ENCODE peak calls at places on chromosomes 4 and X, in six cellular contexts. Z is neural progenitor cell, X is keratinocyte, Q is GM23338, W is hepatocyte, E is Karpas-422. C is an unnamed sample. For H3K4me1, the result is how much of the 10 kb centered on the place peaks cover.

GRCh38 chr4:73776363-73776762 is 36.0 kb downstream of the CXCL8 start:
- DNase-seq in Z (no peak), Q (no peak), W (peak), E (no peak), X (no peak), C (peak)

GRCh38 chr4:114057746-114058145 is 78.3 kb upstream of the ARSJ start:
- DNase-seq in E (no peak), X (no peak), Z (no peak), Q (no peak), W (peak), C (no peak)

GRCh38 chrX:19670321-19670750 is 155.0 kb upstream of the MAP3K15 start:
- DNase-seq in Z (no peak), W (peak), Q (no peak), X (no peak), E (no peak), C (peak)

GRCh38 chrX:14886252-14886651 is 13.0 kb downstream of the MOSPD2 start:
- DNase-seq in E (no peak), Q (no peak), Z (no peak), W (peak), X (no peak), C (no peak)

GRCh38 chrX:17412692-17413091 is 37.7 kb downstream of the NHS start:
- DNase-seq in Q (no peak), E (no peak), X (peak), Z (no peak), W (no peak), C (peak)

GRCh38 chrX:65677954-65678469 is 10.6 kb downstream of the MSN start:
- DNase-seq in Q (no peak), E (no peak), X (no peak), W (peak), Z (no peak), C (no peak)

GRCh38 chr4:84451546-84451945 is 47.5 kb downstream of the NKX6-1 start:
- DNase-seq in W (peak), Q (peak), E (peak), Z (peak), X (no peak), C (no peak)

GRCh38 chr4:48258845-48259397 is 10.7 kb downstream of the TEC start:
- DNase-seq in Q (no peak), E (no peak), X (no peak), Z (no peak), W (no peak), C (no peak)

GRCh38 chr4:7340553-7341433 is 93.9 kb downstream of the PSAPL1 start:
- DNase-seq in X (no peak), Z (no peak), Q (no peak), W (no peak), E (no peak), C (no peak)

GRCh38 chr4:166043801-166044200 is 170.8 kb downstream of the TLL1 start:
- DNase-seq in Q (no peak), W (no peak), Z (no peak), E (no peak), X (no peak), C (no peak)

GRCh38 chr4:18366762-18367358 is 345.3 kb upstream of the LCORL start:
- DNase-seq in W (peak), E (peak), Q (peak), X (no peak), Z (peak), C (peak)

GRCh38 chrX:21741869-21742701 is 15.8 kb downstream of the SMPX start:
- DNase-seq in X (no peak), Z (no peak), E (no peak), W (no peak), Q (no peak), C (no peak)

GRCh38 chr4:129138762-129139496 is 43.0 kb downstream of the C4orf33 start:
- DNase-seq in Q (no peak), E (no peak), Z (no peak), W (peak), X (no peak), C (peak)

GRCh38 chr4:8545439-8545765 is 34.8 kb upstream of the GPR78 start:
- DNase-seq in W (no peak), X (no peak), E (no peak), Z (no peak), Q (no peak), C (no peak)

GRCh38 chr4:83552085-83552484 is 16.2 kb downstream of the GPAT3 start:
- DNase-seq in W (no peak), E (no peak), X (peak), Q (no peak), Z (no peak), C (no peak)

GRCh38 chrX:41332408-41332987 is 1.5 kb upstream of the DDX3X start:
- DNase-seq in X (no peak), E (peak), Q (peak), W (peak), Z (no peak), C (peak)

GRCh38 chr4:165921546-165921945 is 48.5 kb downstream of the TLL1 start:
- DNase-seq in X (no peak), Q (no peak), Z (no peak), E (no peak), W (no peak), C (no peak)

GRCh38 chrX:16643160-16643559 is 6.8 kb upstream of the S100G start:
- DNase-seq in W (no peak), E (no peak), Z (no peak), Q (peak), X (peak), C (peak)

GRCh38 chrX:34654939-34655338 is 2.1 kb downstream of the TMEM47 start:
- DNase-seq in X (no peak), W (no peak), E (no peak), Z (peak), Q (peak), C (no peak)

GRCh38 chr4:176788248-176788647 is 4.5 kb downstream of the VEGFC start:
- DNase-seq in X (no peak), Q (no peak), Z (peak), E (no peak), W (no peak), C (no peak)

GRCh38 chr4:24753519-24753918 is 41.9 kb upstream of the SOD3 start:
- DNase-seq in E (no peak), W (no peak), Q (no peak), Z (no peak), X (peak), C (peak)

GRCh38 chr4:24748758-24749350 is 46.5 kb upstream of the SOD3 start:
- DNase-seq in Z (no peak), Q (no peak), W (no peak), X (no peak), E (no peak), C (peak)

GRCh38 chr4:24750106-24750505 is 45.3 kb upstream of the SOD3 start:
- DNase-seq in Z (no peak), Q (no peak), E (no peak), W (no peak), X (no peak), C (no peak)

GRCh38 chr4:24754586-24754985 is 40.8 kb upstream of the SOD3 start:
- DNase-seq in E (no peak), Z (no peak), W (no peak), X (no peak), Q (no peak), C (no peak)

GRCh38 chr4:24752140-24752539 is 43.2 kb upstream of the SOD3 start:
- DNase-seq in X (no peak), W (no peak), Q (no peak), Z (no peak), E (no peak), C (no peak)
- H3K4me1 ChIP-seq in X (under half), W (under half), Q (under half), Z (under half), E (under half), C (under half)

DNA sequence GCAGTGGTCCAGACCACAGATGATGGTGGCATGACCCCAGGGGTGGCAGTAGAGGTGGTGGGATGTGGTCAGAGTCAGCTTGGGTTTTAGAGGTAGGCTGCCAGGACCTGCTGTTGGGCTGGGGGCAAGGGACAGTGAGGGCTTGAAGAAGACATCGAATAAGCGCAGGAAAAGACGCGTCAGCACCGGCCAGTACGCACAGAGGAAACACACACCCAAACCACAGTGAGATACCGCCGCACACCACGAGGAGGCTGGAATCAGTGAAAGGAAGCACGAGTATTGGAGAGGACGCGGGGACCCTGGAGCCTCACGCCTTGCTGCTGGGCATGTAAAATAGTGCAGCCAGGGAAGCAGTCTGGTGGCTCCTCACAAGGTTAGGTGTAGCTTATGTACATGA is 13.5 kb downstream of the PDZD4 start:
- DNase-seq in X (no peak), E (no peak), W (no peak), Q (no peak), Z (no peak), C (no peak)
- H2AFZ ChIP-seq in X (no peak), E (no peak), W (no peak), Q (no peak), Z (no peak), C (no peak)

GRCh38 chr4:40200881-40201797 is 4.3 kb downstream of the RHOH start:
- DNase-seq in Q (no peak), W (no peak), E (peak), X (no peak), Z (no peak), C (no peak)
- H3K4me1 ChIP-seq in Q (under half), W (under half), E (half or more), X (under half), Z (half or more), C (under half)

GRCh38 chr4:149176019-149176418 is 639.6 kb downstream of the IQCM start:
- DNase-seq in E (no peak), Z (peak), X (no peak), Q (peak), W (peak), C (no peak)
- H2AFZ ChIP-seq in E (no peak), Z (peak), X (no peak), Q (peak), W (no peak), C (no peak)

DNA sequence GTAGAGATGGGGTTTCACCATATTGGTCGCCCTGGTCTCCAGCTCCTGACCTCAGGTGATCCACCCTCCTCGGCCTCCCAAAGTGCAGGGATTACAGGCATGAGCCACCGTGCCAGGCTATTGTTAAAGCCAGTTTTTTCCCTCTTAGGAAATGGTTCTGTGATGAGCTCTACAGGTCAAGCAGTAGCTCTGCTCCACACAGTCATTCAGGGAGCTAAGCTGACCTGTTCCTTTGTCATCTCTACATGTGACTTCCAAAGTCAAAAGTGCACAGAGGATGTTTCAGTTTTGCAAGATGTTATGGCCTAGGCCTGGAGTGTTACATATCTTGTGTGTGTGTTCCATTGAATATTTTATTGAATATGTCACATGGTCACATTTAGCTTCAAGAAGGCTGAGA is 11.4 kb downstream of the MCUB start:
- DNase-seq in Z (no peak), Q (no peak), X (no peak), W (no peak), E (no peak), C (no peak)
- H3K4me1 ChIP-seq in Z (under half), Q (under half), X (under half), W (under half), E (under half), C (under half)

DNA sequence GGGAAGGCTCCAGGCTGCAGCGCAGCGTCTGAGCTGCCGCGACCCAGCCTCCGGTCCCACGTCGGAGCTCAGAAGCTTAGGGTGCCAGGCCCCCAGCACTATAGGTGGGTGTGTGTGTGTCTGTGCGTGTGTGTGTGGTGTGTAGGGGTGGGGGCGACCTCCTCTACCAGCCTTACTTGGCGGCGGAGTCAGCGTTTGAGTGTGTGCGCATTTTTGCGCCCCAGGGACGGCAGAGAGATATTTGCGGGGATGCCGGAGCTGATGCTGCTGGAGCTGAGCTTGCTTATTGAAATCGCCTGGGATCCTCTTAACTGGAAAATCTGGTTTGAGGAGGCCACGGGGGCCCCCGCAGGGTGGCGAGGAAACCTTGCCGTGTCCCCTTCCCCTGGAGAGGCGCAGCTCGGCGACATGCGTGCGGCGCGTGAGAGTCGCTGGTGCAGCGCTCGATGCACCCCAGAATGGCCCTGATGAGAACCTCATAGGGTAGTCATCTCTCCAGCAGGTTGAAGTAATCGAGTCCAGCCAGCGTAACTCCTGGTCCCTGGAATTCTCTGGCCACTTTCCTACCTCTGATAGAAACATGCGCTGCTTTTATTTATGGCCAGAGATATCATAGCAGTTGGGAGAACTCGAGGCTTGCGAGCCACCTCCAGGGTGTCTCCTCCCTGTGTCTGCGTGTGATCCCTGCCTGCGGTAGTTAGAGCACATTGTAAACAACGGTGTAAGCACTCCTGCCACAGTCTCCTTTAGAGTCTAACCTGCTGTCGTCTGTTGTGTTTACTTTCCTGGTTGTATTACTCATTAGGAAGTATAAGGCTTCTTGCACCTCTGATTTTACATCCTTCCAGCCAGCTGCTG is 2.7 kb downstream of the ADGRL3 start:
- DNase-seq in Q (peak), W (peak), E (no peak), X (no peak), Z (peak), C (peak)
- H2AFZ ChIP-seq in Q (peak), W (peak), E (no peak), X (peak), Z (peak), C (peak)

C was measured in trophoblast cell.